ENCODE peak calls at places on chromosomes 16 and 17, in five cellular contexts. E is ovary; M is activated CD4-positive, CD25-positive, alpha-beta regulatory T cell; F is NCI-H82; Z is smooth muscle cell of the brain vasculature. C is an unnamed sample.

GRCh38 chr16:69762843-69763556 is 868 bp downstream of the WWP2 start:
- DNase-seq in E (no peak), F (no peak), M (no peak), Z (no peak), C (no peak)

GRCh38 chr17:29593546-29594440 is 861 bp downstream of the ANKRD13B start:
- DNase-seq in E (peak; percentile 53), F (peak; percentile 77), Z (no peak), M (no peak), C (peak; percentile 67)

GRCh38 chr17:48542956-48543853 is 1.7 kb downstream of the HOXB2 start:
- DNase-seq in F (no peak), Z (no peak), E (no peak), M (peak; percentile 29), C (no peak)

GRCh38 chr17:66830451-66830850 is 4.5 kb upstream of the CACNG5 start:
- DNase-seq in F (peak; percentile 48), Z (no peak), M (no peak), E (no peak), C (no peak)

GRCh38 chr16:81775570-81775969 is 3.5 kb upstream of the PLCG2 start:
- DNase-seq in Z (no peak), M (no peak), F (no peak), E (no peak), C (no peak)

GRCh38 chr16:28155293-28155692 is 56.5 kb downstream of the XPO6 start:
- DNase-seq in M (no peak), Z (no peak), F (no peak), E (no peak), C (peak; percentile 2)

GRCh38 chr17:30920683-30921543 is 832 bp upstream of the ADAP2 start:
- DNase-seq in E (no peak), Z (no peak), F (no peak), M (no peak), C (no peak)

GRCh38 chr16:77406680-77407079 is 28.2 kb downstream of the ADAMTS18 start:
- DNase-seq in E (no peak), F (peak; percentile 26), M (no peak), Z (no peak), C (no peak)

GRCh38 chr16:85048921-85049562 is 21.4 kb downstream of the KIAA0513 start:
- DNase-seq in M (no peak), Z (no peak), E (no peak), F (no peak), C (no peak)

GRCh38 chr16:8788578-8789172 is 8.8 kb downstream of the TMEM186 start:
- DNase-seq in E (no peak), M (no peak), F (no peak), Z (no peak), C (no peak)

GRCh38 chr16:24423332-24423731 is 116.0 kb upstream of the RBBP6 start:
- DNase-seq in F (no peak), M (no peak), Z (no peak), E (no peak), C (no peak)

GRCh38 chr17:48137658-48138057 is 30.1 kb downstream of the SNX11 start:
- DNase-seq in Z (no peak), E (no peak), M (no peak), F (peak; percentile 92), C (no peak)

GRCh38 chr16:81140930-81141780 is 45.0 kb upstream of the GCSH start:
- DNase-seq in E (no peak), F (peak; percentile 20), M (no peak), Z (no peak), C (no peak)

GRCh38 chr17:7739746-7740145 is 22.2 kb downstream of the DNAH2 start:
- DNase-seq in E (no peak), M (no peak), Z (no peak), F (no peak), C (no peak)

GRCh38 chr16:47732122-47732805 is 271.1 kb downstream of the PHKB start:
- DNase-seq in Z (peak; percentile 55), F (no peak), M (no peak), E (no peak), C (no peak)

GRCh38 chr17:79704691-79705090 is 26.1 kb upstream of the ENPP7 start:
- DNase-seq in Z (no peak), F (no peak), E (no peak), M (no peak), C (no peak)

GRCh38 chr16:12231666-12232065 is 255.1 kb downstream of the SNX29 start:
- DNase-seq in F (no peak), Z (no peak), M (no peak), E (no peak), C (no peak)

GRCh38 chr17:43784628-43785101 is 4.4 kb downstream of the CFAP97D1 start:
- DNase-seq in M (no peak), F (no peak), E (no peak), Z (no peak), C (no peak)

GRCh38 chr17:10327640-10328039 is 45.2 kb downstream of the MYH13 start:
- DNase-seq in Z (peak; percentile 44), M (no peak), E (peak; percentile 74), F (peak; percentile 94), C (peak; percentile 64)

GRCh38 chr17:80687819-80688218 is 143.2 kb downstream of the RPTOR start:
- DNase-seq in Z (no peak), M (no peak), E (no peak), F (no peak), C (peak; percentile 74)

GRCh38 chr16:68416057-68417046 is 32.0 kb downstream of the SMPD3 start:
- DNase-seq in E (peak; percentile 7), M (no peak), Z (no peak), F (no peak), C (peak; percentile 27)

GRCh38 chr17:50841949-50842354 is 6.6 kb downstream of the WFIKKN2 start:
- DNase-seq in Z (no peak), F (peak; percentile 94), M (no peak), E (peak; percentile 85), C (peak; percentile 80)

GRCh38 chr17:75430159-75430748 is 24.8 kb upstream of the GRB2 start:
- DNase-seq in M (no peak), F (no peak), Z (peak; percentile 4), E (no peak), C (no peak)

GRCh38 chr16:57810197-57811024 is 8.1 kb upstream of the KIFC3 start:
- DNase-seq in Z (no peak), E (no peak), M (peak; percentile 33), F (peak; percentile 39), C (peak; percentile 63)

GRCh38 chr17:2782030-2782429 is 14.2 kb upstream of the RAP1GAP2 start:
- DNase-seq in Z (no peak), M (no peak), E (no peak), F (no peak), C (no peak)

GRCh38 chr17:55426851-55427586 is 5.4 kb upstream of the MMD start:
- DNase-seq in M (no peak), F (no peak), Z (no peak), E (no peak), C (no peak)

GRCh38 chr17:70407501-70407900 is 238.2 kb downstream of the KCNJ2 start:
- DNase-seq in E (no peak), F (no peak), Z (no peak), M (no peak), C (no peak)